ENCODE peak calls at places on chromosomes 6 and 20, in ten cellular contexts. X, N, T, D, S, K, I, Y, P and L are unnamed samples.

GRCh38 chr6:17086469-17086868 is 15.4 kb upstream of the STMND1 start:
- DNase-seq in K (peak), I (peak), S (peak), P (peak), T (peak), N (peak), D (no peak), Y (peak), X (no peak), L (peak)

GRCh38 chr6:136535880-136536620 is 14.2 kb downstream of the MAP7 start:
- DNase-seq in T (no peak), K (no peak), X (no peak), I (no peak), P (no peak), N (no peak), D (no peak), Y (no peak), S (no peak), L (no peak)

GRCh38 chr6:111487656-111488055 is 4.6 kb upstream of the REV3L start:
- DNase-seq in Y (no peak), S (peak), I (peak), K (peak), P (peak), N (no peak), X (no peak), T (peak), D (no peak), L (no peak)

GRCh38 chr20:39645130-39645529 is 683.0 kb downstream of the DHX35 start:
- DNase-seq in K (no peak), T (peak), N (no peak), P (no peak), X (no peak), D (no peak), S (no peak), I (no peak), Y (no peak), L (no peak)

GRCh38 chr6:63352587-63353281 is 33.0 kb upstream of the LGSN start:
- DNase-seq in D (peak), S (peak), N (no peak), I (peak), T (peak), Y (peak), X (no peak), P (peak), K (no peak), L (peak)

GRCh38 chr6:80550271-80550670 is 443.8 kb downstream of the BCKDHB start:
- DNase-seq in I (no peak), D (no peak), X (no peak), S (no peak), K (no peak), Y (no peak), T (no peak), P (no peak), N (no peak), L (no peak)

GRCh38 chr6:84166395-84166794 is 61.0 kb downstream of the CEP162 start:
- DNase-seq in P (no peak), N (no peak), D (no peak), X (no peak), T (no peak), K (no peak), Y (no peak), S (no peak), I (no peak), L (no peak)

GRCh38 chr6:53464942-53465460 is 79.9 kb downstream of the GCLC start:
- DNase-seq in I (no peak), K (no peak), N (no peak), Y (no peak), X (peak), T (peak), S (peak), D (no peak), P (no peak), L (no peak)

GRCh38 chr6:13666194-13667105 is 45.2 kb downstream of the RANBP9 start:
- DNase-seq in Y (peak), T (peak), D (no peak), I (peak), X (no peak), N (no peak), K (no peak), S (peak), P (no peak), L (no peak)

GRCh38 chr6:159788757-159789376 is 535 bp downstream of the TCP1 start:
- DNase-seq in S (peak), T (peak), X (peak), K (no peak), D (no peak), Y (peak), N (peak), P (no peak), I (peak), L (no peak)

GRCh38 chr6:34015576-34015975 is 130.3 kb downstream of the GRM4 start:
- DNase-seq in Y (no peak), S (no peak), K (no peak), T (no peak), D (no peak), N (no peak), P (no peak), I (no peak), X (peak), L (no peak)

GRCh38 chr20:371755-372542 is 8.6 kb upstream of the TRIB3 start:
- DNase-seq in P (peak), K (no peak), N (no peak), T (peak), Y (peak), S (peak), D (peak), X (peak), I (peak), L (no peak)

GRCh38 chr6:16764188-16764950 is 3.1 kb upstream of the ATXN1 start:
- DNase-seq in N (no peak), K (no peak), Y (peak), D (no peak), P (no peak), I (peak), S (peak), T (no peak), X (no peak), L (no peak)

GRCh38 chr6:73798592-73798991 is 102.6 kb downstream of the CD109 start:
- DNase-seq in D (no peak), K (peak), Y (peak), S (peak), N (peak), P (peak), X (no peak), I (peak), T (peak), L (peak)

GRCh38 chr20:40848530-40848929 is 159.5 kb upstream of the MAFB start:
- DNase-seq in S (no peak), Y (no peak), I (no peak), K (no peak), P (no peak), D (no peak), X (no peak), T (no peak), N (no peak), L (no peak)

GRCh38 chr6:117168296-117169059 is 96.9 kb upstream of the VGLL2 start:
- DNase-seq in D (no peak), S (no peak), Y (peak), K (peak), X (no peak), I (peak), T (no peak), N (no peak), P (no peak), L (no peak)

GRCh38 chr20:7608246-7608645 is 332.0 kb downstream of the HAO1 start:
- DNase-seq in N (no peak), Y (peak), X (no peak), T (peak), P (no peak), D (no peak), K (no peak), S (peak), I (peak), L (no peak)

GRCh38 chr6:132362318-132363185 is 38.7 kb downstream of the MOXD1 start:
- DNase-seq in D (no peak), Y (no peak), K (no peak), S (peak), T (no peak), X (no peak), P (no peak), N (no peak), I (no peak), L (no peak)

GRCh38 chr20:49610701-49611538 is 43.0 kb upstream of the PTGIS start:
- DNase-seq in X (peak), S (peak), K (no peak), Y (peak), I (peak), N (peak), T (peak), P (no peak), D (peak), L (peak)

GRCh38 chr6:148054219-148054618 is 288.4 kb upstream of the SASH1 start:
- DNase-seq in N (no peak), S (no peak), K (no peak), Y (no peak), P (no peak), T (no peak), X (no peak), I (no peak), D (no peak), L (no peak)

GRCh38 chr20:42082611-42083010 is 464.4 kb upstream of the CHD6 start:
- DNase-seq in I (peak), S (peak), D (no peak), N (no peak), X (no peak), Y (no peak), T (peak), P (no peak), K (no peak), L (no peak)

GRCh38 chr20:61556116-61556515 is 304.1 kb downstream of the CDH4 start:
- DNase-seq in S (peak), I (peak), N (no peak), D (no peak), X (no peak), Y (peak), K (peak), P (peak), T (peak), L (no peak)

GRCh38 chr20:34536798-34537394 is 20.7 kb downstream of the DYNLRB1 start:
- DNase-seq in P (no peak), D (no peak), T (no peak), K (no peak), I (no peak), X (peak), Y (peak), N (peak), S (peak), L (peak)

GRCh38 chr20:32019156-32019510 is 8.9 kb downstream of the CCM2L start:
- DNase-seq in X (peak), N (no peak), P (no peak), D (no peak), T (no peak), S (no peak), Y (peak), I (no peak), K (no peak), L (no peak)

GRCh38 chr6:166604328-166604727 is 17.9 kb upstream of the RAMACL start:
- DNase-seq in Y (no peak), S (no peak), I (no peak), P (no peak), T (no peak), N (no peak), X (no peak), K (no peak), D (no peak), L (no peak)

GRCh38 chr6:35736293-35736894 is 438 bp upstream of the ARMC12 start:
- DNase-seq in T (peak), D (peak), N (peak), K (no peak), I (peak), P (no peak), Y (peak), S (peak), X (peak), L (peak)

GRCh38 chr6:5054427-5054873 is 30.7 kb upstream of the PPP1R3G start:
- DNase-seq in X (no peak), S (peak), Y (no peak), I (no peak), T (no peak), D (no peak), P (no peak), N (no peak), K (no peak), L (no peak)

GRCh38 chr6:110097443-110097842 is 82.0 kb downstream of the WASF1 start:
- DNase-seq in S (no peak), D (no peak), N (no peak), T (no peak), P (no peak), X (no peak), I (no peak), K (no peak), Y (no peak), L (no peak)

GRCh38 chr20:50913976-50914375 is 17.3 kb downstream of the ADNP start:
- DNase-seq in X (no peak), I (peak), Y (peak), N (peak), K (peak), P (peak), S (peak), T (peak), D (no peak), L (no peak)

GRCh38 chr6:113488812-113489685 is 368.1 kb upstream of the MARCKS start:
- DNase-seq in I (peak), T (no peak), K (no peak), P (no peak), Y (no peak), D (no peak), S (no peak), N (no peak), X (no peak), L (no peak)